ENCODE peak calls at places on chromosome 1, in four cellular contexts. M is HepG2, E is K562, J is H1. Z is an unnamed sample.

GRCh38 chr1:2345297-2346075 is 45.9 kb downstream of the MORN1 start:
- DNase-seq in M (no peak), E (peak), J (no peak), Z (no peak)

GRCh38 chr1:11787251-11787803 is 18.4 kb downstream of the MTHFR start:
- DNase-seq in M (no peak), E (no peak), J (no peak), Z (no peak)

GRCh38 chr1:80656011-80656627 is 1144.6 kb upstream of the ADGRL2 start:
- DNase-seq in M (peak), E (no peak), J (no peak), Z (peak)

GRCh38 chr1:37498872-37499617 is 15.5 kb downstream of the MEAF6 start:
- DNase-seq in M (no peak), E (no peak), J (no peak), Z (no peak)

GRCh38 chr1:19750882-19751276 is 48.8 kb downstream of the TMCO4 start:
- DNase-seq in M (no peak), E (no peak), J (no peak), Z (no peak)

GRCh38 chr1:56456426-56457101 is 122.8 kb downstream of the PLPP3 start:
- DNase-seq in M (peak), E (no peak), J (no peak), Z (peak)

GRCh38 chr1:179002552-179003345 is 22.9 kb upstream of the FAM20B start:
- DNase-seq in M (peak), E (peak), J (peak), Z (no peak)

GRCh38 chr1:226125831-226126230 is 60.7 kb downstream of the ACBD3 start:
- DNase-seq in M (no peak), E (no peak), J (no peak), Z (no peak)

GRCh38 chr1:56045477-56045876 is 533.9 kb downstream of the PLPP3 start:
- DNase-seq in M (no peak), E (no peak), J (no peak), Z (no peak)

GRCh38 chr1:93179886-93180722 is at the start of gene TMED5:
- DNase-seq in M (peak), E (peak), J (peak), Z (peak)

GRCh38 chr1:198657550-198658064 is 18.8 kb downstream of the PTPRC start:
- DNase-seq in M (no peak), E (no peak), J (no peak), Z (no peak)

GRCh38 chr1:56577859-56578663 is 1.3 kb downstream of the PLPP3 start:
- DNase-seq in M (peak), E (no peak), J (no peak), Z (no peak)

GRCh38 chr1:225689882-225690459 is 37.0 kb upstream of the ENAH start:
- DNase-seq in M (no peak), E (no peak), J (no peak), Z (no peak)

GRCh38 chr1:114609826-114610225 is 28.4 kb upstream of the BCAS2 start:
- DNase-seq in M (no peak), E (no peak), J (no peak), Z (no peak)

GRCh38 chr1:70483342-70483741 is 72.3 kb downstream of the CTH start:
- DNase-seq in M (no peak), E (no peak), J (no peak), Z (no peak)

GRCh38 chr1:85220756-85221166 is 19.9 kb upstream of the SYDE2 start:
- DNase-seq in M (no peak), E (no peak), J (no peak), Z (no peak)

GRCh38 chr1:65527211-65527610 is 106.7 kb downstream of the LEPR start:
- DNase-seq in M (no peak), E (no peak), J (no peak), Z (no peak)

GRCh38 chr1:184118051-184118450 is 66.5 kb downstream of the TSEN15 start:
- DNase-seq in M (no peak), E (no peak), J (no peak), Z (no peak)

GRCh38 chr1:206035027-206035426 is 11.3 kb upstream of the CTSE start:
- DNase-seq in M (no peak), E (no peak), J (no peak), Z (no peak)

GRCh38 chr1:201714542-201715276 is 114.2 kb upstream of the IPO9 start:
- DNase-seq in M (no peak), E (peak), J (peak), Z (peak)

GRCh38 chr1:240242601-240243144 is 151.0 kb downstream of the FMN2 start:
- DNase-seq in M (no peak), E (no peak), J (no peak), Z (no peak)

GRCh38 chr1:10802948-10803715 is 6.7 kb upstream of the CASZ1 start:
- DNase-seq in M (no peak), E (no peak), J (no peak), Z (no peak)

GRCh38 chr1:116764466-116764896 is 10.3 kb downstream of the CD2 start:
- DNase-seq in M (no peak), E (no peak), J (no peak), Z (no peak)

GRCh38 chr1:60547821-60548220 is 474.3 kb upstream of the C1orf87 start:
- DNase-seq in M (no peak), E (no peak), J (no peak), Z (no peak)

GRCh38 chr1:24304763-24305162 is 14.4 kb upstream of the GRHL3 start:
- DNase-seq in M (no peak), E (no peak), J (no peak), Z (no peak)

GRCh38 chr1:24311234-24311633 is 7.9 kb upstream of the GRHL3 start:
- DNase-seq in M (no peak), E (peak), J (no peak), Z (no peak)

GRCh38 chr1:24311731-24312130 is 7.4 kb upstream of the GRHL3 start:
- DNase-seq in M (no peak), E (no peak), J (no peak), Z (no peak)

GRCh38 chr1:24308365-24309015 is 10.7 kb upstream of the GRHL3 start:
- DNase-seq in M (no peak), E (no peak), J (peak), Z (no peak)

GRCh38 chr1:24309762-24310485 is 9.2 kb upstream of the GRHL3 start:
- DNase-seq in M (no peak), E (no peak), J (no peak), Z (no peak)
- TF ChIP-seq FOSL1 in M (no peak), E (no peak), J (no peak), Z (no peak)

DNA sequence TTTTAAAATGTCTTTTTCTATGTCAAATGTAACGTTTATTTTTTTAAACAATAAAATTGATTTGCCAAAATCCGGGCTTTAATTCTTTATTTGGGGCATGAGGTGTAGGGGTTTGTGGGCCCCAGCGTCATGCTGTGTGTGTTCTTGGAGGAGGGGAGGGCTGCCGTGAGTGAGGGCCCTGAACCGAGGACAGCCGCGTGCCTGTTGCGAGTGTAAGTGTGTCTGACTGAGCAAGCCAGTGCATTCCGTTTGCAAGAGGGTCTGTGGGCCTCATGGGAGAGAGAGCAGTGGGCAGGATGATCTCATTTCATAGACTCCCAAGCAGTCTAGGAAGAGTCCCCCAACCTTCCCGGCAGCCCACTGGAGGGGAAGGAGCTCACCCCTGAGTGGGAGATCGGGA is 21.4 kb upstream of the SPSB1 start:
- DNase-seq in M (no peak), E (no peak), J (no peak), Z (no peak)
- TF ChIP-seq SIN3A in M (no peak), E (no peak), J (no peak), Z (no peak)

DNA sequence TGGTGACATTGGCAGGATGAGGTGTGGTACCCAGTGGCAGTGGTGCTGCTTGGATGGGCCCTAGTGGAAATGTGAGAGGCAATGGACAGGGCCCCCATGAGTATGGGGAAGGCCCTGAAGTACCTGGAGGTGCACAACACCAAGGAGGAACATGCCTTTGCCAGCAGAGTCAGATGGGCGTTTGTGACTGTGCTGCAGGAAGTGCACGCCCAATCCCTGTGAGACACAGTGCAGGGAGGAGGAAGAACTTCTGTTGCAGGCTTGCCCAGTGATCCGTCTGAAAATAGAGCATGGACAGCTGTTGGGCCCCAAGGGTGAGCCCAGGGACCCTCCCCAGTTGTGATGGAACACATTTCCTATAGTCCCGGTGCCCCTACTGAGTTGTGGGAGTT is 42.7 kb downstream of the GJA5 start:
- DNase-seq in M (no peak), E (no peak), J (no peak), Z (no peak)
- TF ChIP-seq JUND in M (no peak), E (no peak), J (no peak), Z (no peak)

GRCh38 chr1:100387209-100387608 is 34.9 kb downstream of the CDC14A start:
- DNase-seq in M (no peak), E (no peak), J (no peak), Z (no peak)
- TF ChIP-seq FOSL1 in M (no peak), E (no peak), J (no peak), Z (no peak)

GRCh38 chr1:245771521-245772281 is 616.9 kb downstream of the KIF26B start:
- DNase-seq in M (no peak), E (no peak), J (no peak), Z (no peak)
- TF ChIP-seq SIN3A in M (no peak), E (no peak), J (no peak), Z (no peak)

GRCh38 chr1:228937851-228938247 is 202.6 kb downstream of the RHOU start:
- DNase-seq in M (no peak), E (no peak), J (no peak), Z (no peak)

GRCh38 chr1:228940526-228940925 is 205.2 kb downstream of the RHOU start:
- DNase-seq in M (no peak), E (no peak), J (no peak), Z (no peak)

GRCh38 chr1:228939881-228940392 is 204.7 kb downstream of the RHOU start:
- DNase-seq in M (no peak), E (no peak), J (no peak), Z (no peak)

GRCh38 chr1:228938248-228938891 is 203.1 kb downstream of the RHOU start:
- DNase-seq in M (peak), E (no peak), J (no peak), Z (no peak)

DNA sequence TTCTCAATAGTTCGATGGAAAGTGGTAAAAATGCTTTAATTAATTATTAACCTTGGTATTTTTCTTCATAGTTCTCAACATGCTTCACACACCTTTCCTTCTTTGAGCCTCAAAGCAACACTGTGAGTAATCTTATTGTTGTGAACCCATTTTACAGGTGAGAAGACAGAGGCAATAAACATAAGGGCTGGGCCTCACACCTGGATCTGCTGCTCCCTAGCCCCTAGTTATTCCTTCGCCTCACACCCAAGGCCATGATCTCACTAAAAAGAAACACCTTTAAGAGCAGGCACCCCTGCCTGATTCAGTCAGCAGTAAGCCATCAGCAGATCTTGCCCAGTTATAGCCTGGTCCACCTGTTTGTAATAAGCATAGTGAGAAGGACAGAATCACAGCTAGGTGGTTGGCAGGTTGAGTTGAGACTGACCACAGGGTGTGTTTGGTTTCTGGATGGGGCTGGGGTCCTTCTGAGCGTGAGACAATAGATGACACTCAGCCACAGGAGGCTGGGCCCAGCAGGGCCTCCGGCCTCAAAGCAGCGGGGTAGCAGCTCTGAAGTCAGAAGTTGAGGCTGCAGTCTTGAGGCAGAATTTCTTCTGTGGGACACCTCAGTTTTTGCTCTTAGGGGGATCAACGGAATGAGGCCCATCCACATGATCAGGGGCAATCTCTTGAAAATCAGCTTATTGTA is 203.9 kb downstream of the RHOU start:
- DNase-seq in M (no peak), E (no peak), J (no peak), Z (no peak)
- TF ChIP-seq JUND in M (no peak), E (no peak), J (no peak), Z (no peak)

GRCh38 chr1:15953294-15953771 is 22.6 kb downstream of the ZBTB17 start:
- DNase-seq in M (no peak), E (no peak), J (no peak), Z (no peak)
- TF ChIP-seq FOSL1 in M (no peak), E (no peak), J (no peak), Z (no peak)